ENCODE peak calls at places on chromosomes 6 and 20, in ten cellular contexts. U is esophagus squamous epithelium; T is ovary; P is cardiac muscle cell; J is breast epithelium; F is prostate gland; H is CD4-positive, alpha-beta memory T cell; L is mammary epithelial cell; W is heart left ventricle; E is endodermal cell. Z is an unnamed sample.

GRCh38 chr6:149306967-149307366 is 10.5 kb upstream of the TAB2 start:
- DNase-seq in U (no peak), T (no peak), P (peak), J (no peak), F (no peak), H (no peak), L (no peak), W (no peak), E (no peak), Z (no peak)

GRCh38 chr6:111872521-111873177 is 603 bp downstream of the FYN start:
- DNase-seq in U (no peak), T (peak), P (no peak), J (no peak), F (no peak), H (peak), L (no peak), W (peak), E (peak), Z (no peak)

GRCh38 chr6:8143945-8144344 is 41.6 kb upstream of the EEF1E1 start:
- DNase-seq in U (no peak), T (no peak), P (no peak), J (no peak), F (no peak), H (no peak), L (no peak), W (no peak), E (no peak), Z (no peak)

GRCh38 chr6:33700391-33701050 is 11.0 kb downstream of the UQCC2 start:
- DNase-seq in U (no peak), T (peak), P (peak), J (no peak), F (peak), H (peak), L (peak), W (peak), E (peak), Z (no peak)

GRCh38 chr6:30743099-30744053 is 889 bp upstream of the FLOT1 start:
- DNase-seq in U (no peak), T (peak), P (peak), J (no peak), F (no peak), H (no peak), L (peak), W (no peak), E (no peak), Z (no peak)

GRCh38 chr6:156057869-156058268 is 602.2 kb upstream of the NOX3 start:
- DNase-seq in U (no peak), T (peak), P (no peak), J (no peak), F (no peak), H (no peak), L (no peak), W (peak), E (no peak), Z (no peak)

GRCh38 chr6:30939473-30939872 is 1.3 kb upstream of the MUCL3 start:
- DNase-seq in U (no peak), T (no peak), P (no peak), J (no peak), F (no peak), H (no peak), L (no peak), W (no peak), E (no peak), Z (no peak)

GRCh38 chr20:64053841-64054661 is 4.6 kb upstream of the SOX18 start:
- DNase-seq in U (no peak), T (peak), P (peak), J (no peak), F (no peak), H (no peak), L (no peak), W (peak), E (peak), Z (no peak)

GRCh38 chr6:101761124-101761601 is 367.7 kb downstream of the GRIK2 start:
- DNase-seq in U (no peak), T (peak), P (peak), J (no peak), F (no peak), H (no peak), L (peak), W (no peak), E (no peak), Z (peak)

GRCh38 chr6:9405369-9405768 is 970.0 kb upstream of the SLC35B3 start:
- DNase-seq in U (no peak), T (no peak), P (no peak), J (no peak), F (no peak), H (no peak), L (peak), W (no peak), E (no peak), Z (no peak)

DNA sequence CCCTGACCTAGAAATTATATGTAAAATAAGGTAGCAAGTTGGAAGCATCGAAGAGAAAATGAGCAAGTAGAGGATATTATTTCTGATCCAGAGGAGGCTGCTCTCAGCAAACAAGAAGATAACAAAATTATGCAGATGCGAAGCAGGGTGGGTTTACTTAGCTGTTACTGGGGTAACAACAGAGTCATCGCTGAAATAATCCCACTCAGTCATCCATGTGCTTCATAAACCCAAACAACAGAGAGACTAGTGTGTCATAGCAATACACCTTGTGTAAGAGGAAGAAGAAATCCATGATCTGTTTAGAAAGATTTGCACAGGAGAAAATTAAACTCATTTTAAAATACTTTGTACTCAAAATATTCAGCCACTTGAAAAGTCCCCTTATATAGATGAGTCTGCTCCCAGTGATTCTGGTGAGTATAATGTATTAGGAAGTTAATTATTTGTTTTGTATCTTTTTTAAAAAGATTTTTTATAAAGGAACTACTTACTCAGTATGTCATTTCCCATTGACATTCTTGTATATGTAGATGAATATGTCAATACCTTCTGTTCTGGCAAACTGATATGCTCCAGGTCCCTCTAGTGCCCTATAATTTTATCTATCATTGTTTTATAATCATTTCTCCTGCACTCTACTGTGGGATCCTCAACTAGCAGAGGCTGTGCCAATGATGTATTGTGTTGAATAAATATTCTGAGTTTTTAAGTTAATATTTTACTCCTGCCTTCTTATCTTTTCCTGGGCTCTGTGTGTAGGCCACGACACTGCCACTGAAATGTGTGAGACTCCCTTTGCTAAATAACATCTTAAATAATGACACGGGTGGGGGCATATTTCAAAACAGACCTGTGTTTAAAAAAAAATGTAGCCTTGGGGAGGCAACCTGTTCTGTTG is 8.6 kb upstream of the HIVEP2 start:
- DNase-seq in U (no peak), T (no peak), P (no peak), J (no peak), F (no peak), H (no peak), L (no peak), W (no peak), E (no peak), Z (no peak)
- H3K27ac ChIP-seq in U (no peak), T (no peak), P (no peak), J (no peak), F (no peak), H (no peak), L (no peak), W (no peak), E (no peak), Z (no peak)

GRCh38 chr6:14422917-14423316 is 305.3 kb downstream of the CD83 start:
- DNase-seq in U (no peak), T (no peak), P (no peak), J (no peak), F (no peak), H (no peak), L (no peak), W (no peak), E (no peak), Z (no peak)
- H3K27ac ChIP-seq in U (no peak), T (no peak), P (no peak), J (no peak), F (no peak), H (no peak), L (no peak), W (peak), E (no peak), Z (no peak)

GRCh38 chr6:25402125-25402524 is 123.0 kb downstream of the CARMIL1 start:
- DNase-seq in U (no peak), T (no peak), P (no peak), J (no peak), F (no peak), H (no peak), L (no peak), W (no peak), E (no peak), Z (no peak)

GRCh38 chr6:25403150-25403549 is 124.0 kb downstream of the CARMIL1 start:
- DNase-seq in U (no peak), T (no peak), P (no peak), J (no peak), F (no peak), H (no peak), L (no peak), W (no peak), E (no peak), Z (no peak)

GRCh38 chr6:25404094-25404493 is 124.9 kb downstream of the CARMIL1 start:
- DNase-seq in U (no peak), T (no peak), P (no peak), J (no peak), F (no peak), H (no peak), L (no peak), W (no peak), E (no peak), Z (no peak)

GRCh38 chr6:25405442-25405841 is 126.3 kb downstream of the CARMIL1 start:
- DNase-seq in U (no peak), T (no peak), P (no peak), J (no peak), F (no peak), H (no peak), L (no peak), W (no peak), E (no peak), Z (no peak)

GRCh38 chr6:25404693-25405169 is 125.6 kb downstream of the CARMIL1 start:
- DNase-seq in U (no peak), T (no peak), P (no peak), J (no peak), F (no peak), H (no peak), L (no peak), W (no peak), E (no peak), Z (no peak)
- H3K27ac ChIP-seq in U (peak), T (no peak), P (no peak), J (no peak), F (no peak), H (peak), L (no peak), W (peak), E (no peak), Z (no peak)

GRCh38 chr6:167551634-167552630 is 227.0 kb downstream of the TTLL2 start:
- DNase-seq in U (no peak), T (peak), P (no peak), J (no peak), F (no peak), H (no peak), L (no peak), W (no peak), E (no peak), Z (no peak)

GRCh38 chr6:167553716-167554115 is 228.8 kb downstream of the TTLL2 start:
- DNase-seq in U (no peak), T (no peak), P (no peak), J (no peak), F (no peak), H (no peak), L (no peak), W (no peak), E (no peak), Z (no peak)

GRCh38 chr6:167552961-167553360 is 228.1 kb downstream of the TTLL2 start:
- DNase-seq in U (no peak), T (no peak), P (no peak), J (no peak), F (no peak), H (no peak), L (no peak), W (no peak), E (no peak), Z (no peak)

GRCh38 chr6:167549187-167549586 is 224.3 kb downstream of the TTLL2 start:
- DNase-seq in U (no peak), T (no peak), P (no peak), J (no peak), F (no peak), H (no peak), L (no peak), W (no peak), E (no peak), Z (no peak)

GRCh38 chr6:167550936-167551633 is 226.2 kb downstream of the TTLL2 start:
- DNase-seq in U (no peak), T (peak), P (peak), J (no peak), F (peak), H (no peak), L (no peak), W (peak), E (no peak), Z (no peak)
- H3K27ac ChIP-seq in U (peak), T (peak), P (no peak), J (peak), F (peak), H (no peak), L (no peak), W (no peak), E (no peak), Z (no peak)

DNA sequence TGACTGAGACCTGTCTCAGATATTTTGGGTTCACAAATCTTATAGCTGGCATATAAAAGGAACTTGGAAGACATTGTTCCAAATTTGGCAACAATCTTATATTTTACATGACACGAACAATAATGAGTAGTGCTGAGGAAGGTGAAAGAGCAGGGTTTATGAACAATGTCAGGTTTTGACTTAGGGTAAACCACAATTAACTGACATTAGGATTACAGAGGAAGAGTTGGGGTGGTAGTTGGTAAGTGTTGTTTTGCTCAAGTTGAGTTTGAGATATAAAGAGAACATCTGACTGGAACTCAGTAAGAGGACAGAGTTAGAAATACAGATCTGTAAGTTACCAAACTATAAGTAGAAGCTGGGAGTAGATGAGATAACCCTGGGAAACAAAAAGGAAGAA is 15.2 kb downstream of the RTN4IP1 start:
- DNase-seq in U (no peak), T (no peak), P (no peak), J (no peak), F (no peak), H (no peak), L (no peak), W (no peak), E (no peak), Z (no peak)
- H3K27ac ChIP-seq in U (no peak), T (no peak), P (no peak), J (no peak), F (no peak), H (no peak), L (no peak), W (no peak), E (peak), Z (no peak)